ENCODE peak calls at places on chromosome 4, in seven cellular contexts. D, X, N, I, R, J and M are unnamed samples.

GRCh38 chr4:183132865-183133264 is 33.8 kb downstream of the WWC2 start:
- DNase-seq in D (no peak), X (no peak), N (no peak), I (no peak), R (no peak), J (no peak), M (no peak)

GRCh38 chr4:42761804-42762203 is 104.9 kb upstream of the ATP8A1 start:
- DNase-seq in D (peak), X (no peak), N (no peak), I (no peak), R (no peak), J (no peak), M (no peak)

GRCh38 chr4:150906987-150907633 is 108.0 kb downstream of the LRBA start:
- DNase-seq in D (peak), X (no peak), N (no peak), I (no peak), R (peak), J (no peak), M (no peak)

GRCh38 chr4:1998296-1998695 is 10.5 kb downstream of the NELFA start:
- DNase-seq in D (no peak), X (no peak), N (no peak), I (no peak), R (no peak), J (no peak), M (no peak)

GRCh38 chr4:126915999-126916625 is 716.6 kb upstream of the INTU start:
- DNase-seq in D (no peak), X (no peak), N (no peak), I (no peak), R (peak), J (no peak), M (no peak)

GRCh38 chr4:184636897-184637296 is 12.3 kb downstream of the CASP3 start:
- DNase-seq in D (no peak), X (no peak), N (no peak), I (no peak), R (no peak), J (no peak), M (no peak)

GRCh38 chr4:142091085-142091513 is 454.7 kb downstream of the IL15 start:
- DNase-seq in D (no peak), X (no peak), N (no peak), I (no peak), R (peak), J (no peak), M (no peak)

GRCh38 chr4:129545599-129546278 is 449.8 kb downstream of the C4orf33 start:
- DNase-seq in D (peak), X (no peak), N (peak), I (no peak), R (peak), J (no peak), M (no peak)

GRCh38 chr4:73527196-73527595 is 45.7 kb downstream of the AFM start:
- DNase-seq in D (no peak), X (peak), N (no peak), I (no peak), R (no peak), J (no peak), M (no peak)

GRCh38 chr4:99848576-99848975 is 31.9 kb downstream of the DAPP1 start:
- DNase-seq in D (no peak), X (peak), N (no peak), I (no peak), R (no peak), J (no peak), M (peak)

GRCh38 chr4:2725380-2725779 is 30.8 kb downstream of the TNIP2 start:
- DNase-seq in D (no peak), X (no peak), N (no peak), I (no peak), R (no peak), J (no peak), M (no peak)

GRCh38 chr4:140851032-140851636 is 94.9 kb upstream of the TBC1D9 start:
- DNase-seq in D (peak), X (peak), N (no peak), I (no peak), R (peak), J (peak), M (peak)

GRCh38 chr4:99736846-99737245 is 79.2 kb upstream of the C4orf54 start:
- DNase-seq in D (no peak), X (no peak), N (no peak), I (no peak), R (no peak), J (no peak), M (no peak)